ENCODE peak calls at places on chromosomes 4 and X, in seven cellular contexts. P is transverse colon, H is A549, Z is GM23338, Y is sigmoid colon, C is heart left ventricle, J is body of pancreas. Q is an unnamed sample.

GRCh38 chr4:107472265-107472948 is 247.6 kb downstream of the PAPSS1 start:
- DNase-seq in J (no peak), Z (no peak), P (no peak), H (no peak), Y (no peak), C (no peak), Q (peak; percentile 12)

GRCh38 chr4:139514382-139515059 is 41.5 kb downstream of the SETD7 start:
- DNase-seq in C (no peak), H (no peak), P (no peak), Y (no peak), Z (no peak), J (no peak), Q (no peak)

GRCh38 chr4:16532240-16532990 is 306.1 kb upstream of the TAPT1 start:
- DNase-seq in H (no peak), J (peak; percentile 10), P (no peak), C (peak; percentile 27), Z (no peak), Y (no peak), Q (peak; percentile 2)

GRCh38 chr4:8744083-8744805 is 127.4 kb downstream of the HMX1 start:
- DNase-seq in C (peak; percentile 12), Y (peak; percentile 56), J (no peak), H (no peak), Z (no peak), P (no peak), Q (no peak)

GRCh38 chr4:108166038-108166437 is 2.7 kb downstream of the LEF1 start:
- DNase-seq in Y (no peak), J (no peak), Z (peak; percentile 32), P (no peak), C (no peak), H (no peak), Q (no peak)

GRCh38 chr4:20044502-20044911 is 207.2 kb upstream of the SLIT2 start:
- DNase-seq in H (no peak), Z (no peak), C (no peak), Y (no peak), J (no peak), P (no peak), Q (no peak)

GRCh38 chrX:37599735-37600134 is 28.3 kb downstream of the LANCL3 start:
- DNase-seq in Z (no peak), P (no peak), H (no peak), Y (no peak), J (peak; percentile 66), C (no peak), Q (no peak)

GRCh38 chrX:101383679-101384078 is 2.3 kb downstream of the BTK start:
- DNase-seq in H (no peak), Y (no peak), P (peak; percentile 26), J (no peak), C (no peak), Z (no peak), Q (no peak)

GRCh38 chrX:23919706-23920320 is 12.0 kb downstream of the CXorf58 start:
- DNase-seq in Z (peak; percentile 39), Y (no peak), H (no peak), J (peak; percentile 15), P (no peak), C (no peak), Q (no peak)

GRCh38 chrX:150688911-150689451 is 4.2 kb upstream of the MTMR1 start:
- DNase-seq in C (no peak), Y (no peak), Z (peak; percentile 64), J (no peak), P (no peak), H (peak; percentile 61), Q (peak; percentile 73)

GRCh38 chrX:70454441-70455365 is 10.1 kb downstream of the DLG3 start:
- DNase-seq in Z (peak; percentile 95), P (peak; percentile 91), H (peak; percentile 50), C (peak; percentile 65), J (peak; percentile 95), Y (peak; percentile 81), Q (no peak)

GRCh38 chr4:14180983-14181601 is 553.6 kb upstream of the BOD1L1 start:
- DNase-seq in H (peak; percentile 82), C (no peak), Y (no peak), Z (no peak), J (peak; percentile 40), P (no peak), Q (peak; percentile 8)

GRCh38 chrX:39967348-39967747 is 130.4 kb downstream of the BCOR start:
- DNase-seq in C (no peak), Z (no peak), Y (no peak), P (no peak), J (no peak), H (no peak), Q (no peak)

GRCh38 chr4:18859468-18859867 is 837.9 kb upstream of the LCORL start:
- DNase-seq in J (no peak), H (no peak), P (no peak), Y (no peak), Z (peak; percentile 15), C (no peak), Q (no peak)

GRCh38 chrX:139044680-139045079 is 333.2 kb upstream of the FGF13 start:
- DNase-seq in Y (no peak), Z (no peak), C (no peak), J (no peak), H (no peak), P (no peak), Q (no peak)

GRCh38 chr4:122224348-122224747 is 72.2 kb downstream of the BLTP1 start:
- DNase-seq in Y (no peak), Z (peak; percentile 40), J (peak; percentile 8), P (no peak), C (no peak), H (peak; percentile 14), Q (no peak)

GRCh38 chrX:117458243-117458968 is 658.2 kb downstream of the KLHL13 start:
- DNase-seq in J (no peak), Z (no peak), H (no peak), C (no peak), P (no peak), Y (no peak), Q (no peak)

GRCh38 chr4:186726440-186727148 is 2.9 kb upstream of the FAT1 start:
- DNase-seq in Y (peak; percentile 87), Z (peak; percentile 87), P (peak; percentile 88), J (peak; percentile 86), H (peak; percentile 81), C (peak; percentile 76), Q (peak; percentile 60)

GRCh38 chr4:87911252-87911774 is 64.2 kb upstream of the SPP1 start:
- DNase-seq in Y (no peak), P (no peak), C (no peak), H (no peak), Z (no peak), J (peak; percentile 23), Q (no peak)

GRCh38 chrX:67545772-67546495 is 2.1 kb downstream of the AR start:
- DNase-seq in Z (peak; percentile 26), J (peak; percentile 28), P (no peak), H (peak; percentile 18), Y (peak; percentile 71), C (peak; percentile 25), Q (no peak)

GRCh38 chr4:159401791-159402380 is 299.0 kb downstream of the RAPGEF2 start:
- DNase-seq in Y (no peak), Z (no peak), H (peak; percentile 33), P (no peak), C (no peak), J (no peak), Q (peak; percentile 34)

GRCh38 chr4:78477276-78477675 is 74.3 kb upstream of the ANXA3 start:
- DNase-seq in Y (no peak), J (no peak), P (no peak), H (no peak), Z (no peak), C (no peak), Q (peak; percentile 43)

GRCh38 chrX:11970935-11971334 is 167.3 kb upstream of the FRMPD4 start:
- DNase-seq in H (no peak), Z (no peak), J (no peak), C (no peak), Y (no peak), P (no peak), Q (no peak)

GRCh38 chr4:111283066-111283677 is 660.3 kb upstream of the PITX2 start:
- DNase-seq in P (peak; percentile 70), C (peak; percentile 23), Y (peak; percentile 52), H (peak; percentile 59), Z (peak; percentile 75), J (peak; percentile 76), Q (no peak)

GRCh38 chrX:30885136-30885535 is 3.9 kb downstream of the TAB3 start:
- DNase-seq in P (no peak), J (no peak), C (no peak), Y (no peak), H (no peak), Z (no peak), Q (no peak)

GRCh38 chrX:30887288-30887687 is 1.8 kb downstream of the TAB3 start:
- DNase-seq in C (no peak), P (no peak), Y (no peak), Z (no peak), J (no peak), H (no peak), Q (no peak)

GRCh38 chrX:30887721-30888120 is 1.3 kb downstream of the TAB3 start:
- DNase-seq in C (no peak), Z (no peak), H (no peak), Y (no peak), P (no peak), J (no peak), Q (no peak)

GRCh38 chrX:30889147-30890125 is at the start of gene TAB3:
- DNase-seq in C (peak; percentile 92), H (peak; percentile 97), P (peak; percentile 95), J (peak; percentile 96), Y (peak; percentile 97), Z (peak; percentile 94), Q (peak; percentile 88)

GRCh38 chrX:30888526-30889146 is 418 bp downstream of the TAB3 start:
- DNase-seq in Y (peak; percentile 65), J (peak; percentile 16), H (no peak), Z (peak; percentile 29), P (peak; percentile 14), C (no peak), Q (no peak)
- H3K27ac ChIP-seq in Y (peak overlapping the region; percentile 87), J (peak overlapping the region; percentile 80), H (peak overlapping the region; percentile 90), Z (no peak overlapping the region), P (peak overlapping the region; percentile 90), C (peak overlapping the region; percentile 87), Q (peak overlapping the region; percentile 86)

GRCh38 chrX:12989456-12989855 is 14.5 kb downstream of the TMSB4X start:
- DNase-seq in H (no peak), P (no peak), C (no peak), Z (no peak), J (no peak), Y (no peak), Q (no peak)
- H3K27ac ChIP-seq in H (peak overlapping the region; percentile 86), P (peak overlapping the region; percentile 61), C (no peak overlapping the region), Z (no peak overlapping the region), J (peak overlapping the region; percentile 66), Y (no peak overlapping the region), Q (peak overlapping the region; percentile 75)

GRCh38 chrX:72126539-72127140 is 5.1 kb downstream of the RTL5 start:
- DNase-seq in P (peak; percentile 87), Y (peak; percentile 92), C (peak; percentile 82), H (peak; percentile 76), Z (peak; percentile 74), J (peak; percentile 87), Q (peak; percentile 8)
- H3K27ac ChIP-seq in P (peak overlapping the region; percentile 51), Y (peak overlapping the region; percentile 70), C (peak overlapping the region; percentile 46), H (peak overlapping the region; percentile 63), Z (no peak overlapping the region), J (no peak overlapping the region), Q (no peak overlapping the region)

GRCh38 chr4:24248674-24249644 is 335.4 kb downstream of the DHX15 start:
- DNase-seq in H (no peak), C (peak; percentile 49), J (no peak), Y (no peak), Z (no peak), P (no peak), Q (no peak)
- H3K27ac ChIP-seq in H (no peak overlapping the region), C (peak overlapping the region; percentile 75), J (no peak overlapping the region), Y (no peak overlapping the region), Z (no peak overlapping the region), P (no peak overlapping the region), Q (no peak overlapping the region)